ENCODE peak calls at places on chromosomes 5 and 9, in six cellular contexts. D is amniotic stem cell; E is stimulated activated CD4-positive, alpha-beta T cell treated with anti-CD3 and anti-CD28 coated beads, Interleukin-2, amount 100 ng/mL, for 48 hours; Z is activated naive CD8-positive, alpha-beta T cell treated with anti-CD3 and anti-CD28 coated beads, Interleukin-2, amount 50 U/mL, for 24 hours; K is CD4-positive, alpha-beta T cell; L is H9. Q is an unnamed sample.

GRCh38 chr5:141843156-141843927 is 34.9 kb downstream of the PCDH1 start:
- DNase-seq in D (no peak), E (no peak), Z (no peak), K (no peak), L (peak; percentile 71), Q (no peak)

GRCh38 chr9:38313421-38313820 is 79.1 kb upstream of the ALDH1B1 start:
- DNase-seq in D (no peak), E (no peak), Z (no peak), K (no peak), L (no peak), Q (no peak)

GRCh38 chr9:93813687-93814560 is 141.2 kb downstream of the BARX1 start:
- DNase-seq in D (no peak), E (no peak), Z (no peak), K (no peak), L (peak; percentile 46), Q (no peak)

GRCh38 chr9:135334953-135335460 is 144.6 kb upstream of the PPP1R26 start:
- DNase-seq in D (no peak), E (no peak), Z (no peak), K (no peak), L (no peak), Q (no peak)

GRCh38 chr5:106072208-106072607 is 1598.5 kb downstream of the EFNA5 start:
- DNase-seq in D (no peak), E (no peak), Z (no peak), K (no peak), L (no peak), Q (no peak)

GRCh38 chr9:121376214-121376830 is 6.3 kb upstream of the STOM start:
- DNase-seq in D (no peak), E (no peak), Z (no peak), K (no peak), L (no peak), Q (no peak)

GRCh38 chr5:34411470-34412346 is 244.4 kb upstream of the RAI14 start:
- DNase-seq in D (no peak), E (no peak), Z (no peak), K (no peak), L (peak; percentile 79), Q (no peak)

GRCh38 chr9:130869250-130869649 is 27.4 kb downstream of the QRFP start:
- DNase-seq in D (no peak), E (no peak), Z (no peak), K (no peak), L (no peak), Q (no peak)

GRCh38 chr5:176364765-176365662 is at the start of gene ARL10:
- DNase-seq in D (no peak), E (peak; percentile 46), Z (peak; percentile 72), K (peak; percentile 26), L (peak; percentile 43), Q (no peak)

GRCh38 chr5:126801992-126802294 is 25.0 kb downstream of the LMNB1 start:
- DNase-seq in D (peak; percentile 54), E (no peak), Z (no peak), K (no peak), L (no peak), Q (no peak)

GRCh38 chr5:173303878-173304590 is 24.2 kb downstream of the STC2 start:
- DNase-seq in D (no peak), E (no peak), Z (no peak), K (no peak), L (peak; percentile 89), Q (no peak)

GRCh38 chr5:165393839-165394238 is 1888.4 kb downstream of the MAT2B start:
- DNase-seq in D (no peak), E (no peak), Z (no peak), K (no peak), L (no peak), Q (no peak)

GRCh38 chr5:38379360-38379827 is 121.0 kb downstream of the EGFLAM start:
- DNase-seq in D (no peak), E (no peak), Z (no peak), K (no peak), L (peak; percentile 35), Q (no peak)

GRCh38 chr5:175712313-175712680 is 54.4 kb downstream of the HRH2 start:
- DNase-seq in D (no peak), E (no peak), Z (no peak), K (no peak), L (no peak), Q (no peak)

GRCh38 chr5:139523635-139524445 is 37.3 kb upstream of the UBE2D2 start:
- DNase-seq in D (no peak), E (no peak), Z (no peak), K (no peak), L (peak; percentile 94), Q (no peak)

GRCh38 chr5:33997331-33997983 is 10.4 kb downstream of the AMACR start:
- DNase-seq in D (peak; percentile 77), E (no peak), Z (peak; percentile 16), K (no peak), L (peak; percentile 41), Q (peak; percentile 65)

GRCh38 chr9:114469091-114469853 is 36.0 kb downstream of the WHRN start:
- DNase-seq in D (no peak), E (no peak), Z (no peak), K (no peak), L (no peak), Q (no peak)

GRCh38 chr5:79746645-79747044 is 57.0 kb downstream of the CMYA5 start:
- DNase-seq in D (no peak), E (no peak), Z (no peak), K (no peak), L (no peak), Q (no peak)

GRCh38 chr5:139635606-139636206 is 12.4 kb upstream of the CXXC5 start:
- DNase-seq in D (no peak), E (no peak), Z (no peak), K (no peak), L (no peak), Q (peak; percentile 82)

GRCh38 chr5:24786108-24786507 is 141.3 kb upstream of the CDH10 start:
- DNase-seq in D (no peak), E (no peak), Z (no peak), K (no peak), L (no peak), Q (no peak)

GRCh38 chr9:76701441-76702031 is 62.7 kb upstream of the PCA3 start:
- DNase-seq in D (peak; percentile 56), E (no peak), Z (no peak), K (no peak), L (no peak), Q (no peak)

GRCh38 chr9:95073042-95073607 is 244.4 kb downstream of the FANCC start:
- DNase-seq in D (no peak), E (no peak), Z (no peak), K (no peak), L (peak; percentile 73), Q (no peak)

GRCh38 chr5:102663771-102664530 is 91.2 kb upstream of the PAM start:
- DNase-seq in D (no peak), E (no peak), Z (no peak), K (no peak), L (no peak), Q (no peak)

Q was measured in AG04450.